ENCODE peak calls at places on chromosomes 13 and 19, in six cellular contexts. Z is hippocampal formation; T is epithelial cell of prostate; Q is left colon; H is GF-D8; A is activated CD4-positive, alpha-beta T cell treated with anti-CD3 and anti-CD28 coated beads, Interleukin-2, amount 50 U/mL, for 24 hours. U is an unnamed sample.

GRCh38 chr13:99150575-99151370 is 49.9 kb upstream of the UBAC2 start:
- DNase-seq in A (no peak), Z (no peak), Q (no peak), H (no peak), T (peak), U (no peak)

GRCh38 chr13:100811906-100812305 is 137.3 kb upstream of the TMTC4 start:
- DNase-seq in Z (no peak), T (no peak), Q (no peak), H (no peak), A (no peak), U (no peak)

GRCh38 chr19:14830702-14831101 is 4.3 kb downstream of the OR7A5 start:
- DNase-seq in H (no peak), A (no peak), Q (no peak), T (no peak), Z (no peak), U (no peak)

GRCh38 chr13:113205428-113205931 is 3.0 kb downstream of the PCID2 start:
- DNase-seq in Q (no peak), Z (no peak), T (no peak), A (no peak), H (no peak), U (no peak)

GRCh38 chr19:4647676-4648644 is 8.6 kb downstream of the TNFAIP8L1 start:
- DNase-seq in A (no peak), Z (no peak), T (no peak), H (no peak), Q (peak), U (no peak)

GRCh38 chr19:15195381-15195964 is 5.3 kb downstream of the NOTCH3 start:
- DNase-seq in H (no peak), A (peak), T (peak), Q (no peak), Z (no peak), U (no peak)

GRCh38 chr13:99985886-99986527 is 4.4 kb downstream of the ZIC2 start:
- DNase-seq in Z (no peak), Q (no peak), H (no peak), T (no peak), A (no peak), U (no peak)

GRCh38 chr13:48072304-48072703 is 22.6 kb downstream of the MED4 start:
- DNase-seq in Q (no peak), A (no peak), H (no peak), Z (no peak), T (peak), U (no peak)

GRCh38 chr19:35025969-35026368 is 4.3 kb upstream of the SCN1B start:
- DNase-seq in H (no peak), T (no peak), A (no peak), Q (no peak), Z (no peak), U (no peak)

U was measured in GM18507.